ENCODE peak calls at places on chromosome 2, in nine cellular contexts. W is OCI-LY7; N is IMR-90; M is tibial artery; C is NB4; F is Peyer's patch; U is AG04449; I is CD8-positive, alpha-beta T cell; E is ovary. S is an unnamed sample.

GRCh38 chr2:130353291-130354134 is 2.3 kb upstream of the PTPN18 start:
- DNase-seq in W (peak), N (no peak), M (no peak), C (no peak), F (no peak), U (no peak), I (no peak), E (no peak), S (no peak)

GRCh38 chr2:178825183-178825582 is 18.0 kb upstream of the TTN start:
- DNase-seq in W (no peak), N (peak), M (no peak), C (no peak), F (no peak), U (peak), I (no peak), E (no peak), S (no peak)

GRCh38 chr2:36456227-36456788 is 100.7 kb downstream of the CRIM1 start:
- DNase-seq in W (no peak), N (peak), M (peak), C (no peak), F (peak), U (no peak), I (no peak), E (peak), S (no peak)

GRCh38 chr2:191845248-191845715 is 1.6 kb downstream of the CAVIN2 start:
- DNase-seq in W (no peak), N (no peak), M (no peak), C (no peak), F (no peak), U (no peak), I (no peak), E (peak), S (no peak)

GRCh38 chr2:233117811-233118480 is 57.8 kb downstream of the INPP5D start:
- DNase-seq in W (no peak), N (no peak), M (no peak), C (no peak), F (no peak), U (no peak), I (no peak), E (no peak), S (no peak)

GRCh38 chr2:102929721-102930120 is 167.9 kb downstream of the TMEM182 start:
- DNase-seq in W (no peak), N (no peak), M (no peak), C (no peak), F (no peak), U (no peak), I (no peak), E (no peak), S (no peak)

GRCh38 chr2:233469261-233470006 is 97.1 kb downstream of the USP40 start:
- DNase-seq in W (no peak), N (no peak), M (peak), C (no peak), F (peak), U (no peak), I (no peak), E (peak), S (no peak)

GRCh38 chr2:201357216-201357615 is at the start of gene FLACC1:
- DNase-seq in W (peak), N (peak), M (no peak), C (peak), F (no peak), U (no peak), I (no peak), E (no peak), S (no peak)

GRCh38 chr2:70922591-70923234 is 13.0 kb upstream of the ATP6V1B1 start:
- DNase-seq in W (no peak), N (no peak), M (no peak), C (no peak), F (no peak), U (no peak), I (no peak), E (no peak), S (no peak)

GRCh38 chr2:163213699-163214098 is 375.1 kb upstream of the KCNH7 start:
- DNase-seq in W (no peak), N (peak), M (no peak), C (peak), F (no peak), U (peak), I (no peak), E (no peak), S (no peak)

GRCh38 chr2:178282075-178282474 is 87.8 kb downstream of the OSBPL6 start:
- DNase-seq in W (no peak), N (peak), M (no peak), C (no peak), F (no peak), U (no peak), I (no peak), E (no peak), S (no peak)

GRCh38 chr2:101518470-101519172 is 43.7 kb upstream of the RFX8 start:
- DNase-seq in W (peak), N (peak), M (no peak), C (peak), F (peak), U (no peak), I (no peak), E (peak), S (no peak)

GRCh38 chr2:172962824-172963223 is 112.8 kb upstream of the MAP3K20 start:
- DNase-seq in W (no peak), N (peak), M (no peak), C (peak), F (no peak), U (no peak), I (no peak), E (no peak), S (no peak)

GRCh38 chr2:8567469-8568108 is 114.3 kb upstream of the ID2 start:
- DNase-seq in W (no peak), N (peak), M (no peak), C (no peak), F (no peak), U (peak), I (no peak), E (no peak), S (no peak)

DNA sequence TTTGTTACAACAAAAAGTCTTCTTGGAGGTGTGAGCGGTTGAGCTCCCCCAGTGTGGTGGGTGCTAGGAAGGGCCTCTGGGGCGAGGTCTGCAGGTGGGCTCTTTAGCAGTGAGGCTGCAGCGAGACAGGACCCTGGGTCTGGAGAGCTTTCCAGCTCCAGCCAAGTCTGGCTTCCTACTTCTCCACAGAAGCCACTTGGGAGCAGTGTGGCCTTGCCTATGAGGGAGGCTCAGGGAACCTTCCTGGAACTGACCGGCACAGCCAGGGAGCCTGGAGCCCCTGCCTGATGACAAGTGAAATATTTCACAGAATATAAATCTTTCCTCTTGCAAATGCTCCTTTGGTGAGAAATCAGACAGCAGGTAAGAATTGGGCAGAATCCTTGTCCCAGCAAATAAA is 289.6 kb upstream of the SPRED2 start:
- DNase-seq in W (no peak), N (peak), M (peak), C (peak), F (no peak), U (no peak), I (no peak), E (peak), S (no peak)
- TF ChIP-seq CTCF in W (no peak), N (peak), M (peak), C (no peak), F (no peak), U (peak), I (no peak), E (no peak), S (no peak)

GRCh38 chr2:225660262-225661091 is 261.0 kb downstream of the NYAP2 start:
- DNase-seq in W (peak), N (peak), M (peak), C (peak), F (peak), U (no peak), I (peak), E (peak), S (peak)
- TF ChIP-seq CTCF in W (peak), N (peak), M (peak), C (peak), F (peak), U (peak), I (peak), E (peak), S (peak)

GRCh38 chr2:68901199-68901515 is 30.0 kb upstream of the BMP10 start:
- DNase-seq in W (peak), N (peak), M (no peak), C (peak), F (no peak), U (no peak), I (no peak), E (no peak), S (no peak)

GRCh38 chr2:68905116-68905515 is 33.9 kb upstream of the BMP10 start:
- DNase-seq in W (no peak), N (peak), M (no peak), C (no peak), F (no peak), U (no peak), I (no peak), E (no peak), S (no peak)

GRCh38 chr2:68901561-68901960 is 30.4 kb upstream of the BMP10 start:
- DNase-seq in W (no peak), N (no peak), M (no peak), C (no peak), F (no peak), U (no peak), I (no peak), E (no peak), S (no peak)

GRCh38 chr2:68900496-68901198 is 29.4 kb upstream of the BMP10 start:
- DNase-seq in W (no peak), N (no peak), M (no peak), C (peak), F (no peak), U (no peak), I (no peak), E (no peak), S (no peak)
- TF ChIP-seq CTCF in W (no peak), N (no peak), M (no peak), C (peak), F (no peak), U (no peak), I (no peak), E (no peak), S (no peak)

GRCh38 chr2:239393941-239394340 is 6.9 kb downstream of the HDAC4 start:
- DNase-seq in W (no peak), N (peak), M (no peak), C (no peak), F (no peak), U (no peak), I (no peak), E (no peak), S (no peak)
- TF ChIP-seq CTCF in W (no peak), N (no peak), M (no peak), C (no peak), F (no peak), U (no peak), I (no peak), E (no peak), S (no peak)

DNA sequence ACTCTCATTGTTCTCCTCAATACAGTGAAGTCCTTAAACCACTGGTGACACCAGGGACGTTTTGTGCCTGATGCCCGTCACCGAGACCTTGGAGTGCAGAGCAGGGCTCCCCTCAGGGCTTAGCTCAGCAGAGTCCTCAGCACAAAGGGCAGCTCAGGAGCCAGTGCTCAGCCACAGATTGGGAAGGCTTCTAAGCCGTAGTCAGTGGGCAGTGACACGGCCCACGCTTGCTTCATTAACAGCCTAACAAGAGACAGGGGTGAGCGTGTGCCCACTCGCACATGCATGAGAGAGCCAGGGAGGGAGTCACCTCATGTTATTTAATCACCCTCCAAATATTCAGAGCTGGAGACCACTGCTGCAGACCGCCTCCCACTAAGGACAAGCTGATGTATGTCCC is 137.5 kb downstream of the SH3RF3 start:
- DNase-seq in W (no peak), N (no peak), M (no peak), C (no peak), F (no peak), U (no peak), I (no peak), E (no peak), S (no peak)
- TF ChIP-seq CTCF in W (no peak), N (no peak), M (no peak), C (no peak), F (no peak), U (no peak), I (no peak), E (no peak), S (no peak)

DNA sequence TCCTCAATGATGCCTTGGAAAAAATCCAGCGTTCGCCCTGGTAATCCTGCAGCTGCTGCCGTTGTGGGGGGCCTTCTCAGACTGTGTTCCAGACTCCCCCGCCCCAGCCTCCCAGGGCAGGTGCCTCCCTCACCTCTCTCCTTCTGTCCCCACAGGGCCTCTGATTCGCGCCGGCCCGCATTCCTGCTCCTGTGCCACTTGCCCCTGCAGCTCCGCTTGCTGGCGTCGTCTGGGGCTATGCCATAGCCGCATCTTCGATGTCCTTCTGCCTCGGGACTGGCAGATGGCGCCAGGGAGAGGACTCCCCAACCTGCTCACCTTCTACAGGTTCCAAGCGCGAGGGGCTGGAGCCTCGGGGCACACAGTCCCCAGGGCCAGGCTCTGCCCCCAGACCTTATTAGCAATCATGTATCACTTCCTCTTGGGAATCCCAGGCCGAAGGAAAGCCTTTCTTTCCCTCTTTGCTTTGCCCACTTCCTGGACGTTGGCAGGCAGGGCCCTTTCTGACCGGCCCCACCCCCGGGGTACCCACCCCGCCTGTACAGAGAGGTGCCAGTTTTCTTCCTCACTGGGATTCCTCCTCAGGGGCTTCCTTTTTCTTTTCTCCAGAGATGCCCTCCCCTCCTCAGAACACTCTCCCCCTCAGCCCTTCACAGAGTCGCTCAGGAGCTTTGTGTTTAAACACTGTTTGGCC is 4.4 kb downstream of the SPATA3 start:
- DNase-seq in W (no peak), N (no peak), M (no peak), C (no peak), F (peak), U (no peak), I (no peak), E (no peak), S (no peak)
- TF ChIP-seq CTCF in W (no peak), N (no peak), M (no peak), C (no peak), F (no peak), U (no peak), I (no peak), E (no peak), S (no peak)